ENCODE peak calls at places on chromosomes 16 and 17, in ten cellular contexts. One of them, this sample, is unnamed. For H3K4me1, the result is how much of the 10 kb centered on the place peaks cover.

GRCh38 chr16:22948058-22948602 is 134.2 kb downstream of the HS3ST2 start:
- DNase-seq in Peyer's patch: no peak
- DNase-seq in OCI-LY7: no peak
- DNase-seq in CD8-positive, alpha-beta T cell: no peak
- DNase-seq in body of pancreas: no peak
- DNase-seq in CD4-positive, alpha-beta memory T cell: no peak
- DNase-seq in ascending aorta: no peak
- DNase-seq in lung: no peak
- DNase-seq in cardiac muscle cell: peak
- DNase-seq in fibroblast of lung: no peak
- DNase-seq in this sample: no peak

GRCh38 chr17:45677770-45678169 is 106.3 kb upstream of the CRHR1 start:
- DNase-seq in Peyer's patch: no peak
- DNase-seq in OCI-LY7: no peak
- DNase-seq in CD8-positive, alpha-beta T cell: no peak
- DNase-seq in body of pancreas: no peak
- DNase-seq in CD4-positive, alpha-beta memory T cell: no peak
- DNase-seq in ascending aorta: no peak
- DNase-seq in lung: no peak
- DNase-seq in cardiac muscle cell: no peak
- DNase-seq in fibroblast of lung: peak
- DNase-seq in this sample: no peak

GRCh38 chr17:51006601-51007000 is 114.1 kb downstream of the SPAG9 start:
- DNase-seq in Peyer's patch: no peak
- DNase-seq in OCI-LY7: no peak
- DNase-seq in CD8-positive, alpha-beta T cell: no peak
- DNase-seq in body of pancreas: no peak
- DNase-seq in CD4-positive, alpha-beta memory T cell: no peak
- DNase-seq in ascending aorta: no peak
- DNase-seq in lung: no peak
- DNase-seq in cardiac muscle cell: peak
- DNase-seq in fibroblast of lung: peak
- DNase-seq in this sample: no peak

GRCh38 chr17:4485676-4486646 is 12.7 kb upstream of the SPNS2 start:
- DNase-seq in Peyer's patch: peak
- DNase-seq in OCI-LY7: no peak
- DNase-seq in CD8-positive, alpha-beta T cell: peak
- DNase-seq in body of pancreas: no peak
- DNase-seq in CD4-positive, alpha-beta memory T cell: peak
- DNase-seq in ascending aorta: no peak
- DNase-seq in lung: no peak
- DNase-seq in cardiac muscle cell: no peak
- DNase-seq in fibroblast of lung: no peak
- DNase-seq in this sample: no peak

GRCh38 chr17:17849863-17850373 is 13.1 kb upstream of the SREBF1 start:
- DNase-seq in Peyer's patch: peak
- DNase-seq in OCI-LY7: peak
- DNase-seq in CD8-positive, alpha-beta T cell: peak
- DNase-seq in body of pancreas: no peak
- DNase-seq in CD4-positive, alpha-beta memory T cell: peak
- DNase-seq in ascending aorta: no peak
- DNase-seq in lung: no peak
- DNase-seq in cardiac muscle cell: peak
- DNase-seq in fibroblast of lung: peak
- DNase-seq in this sample: peak

GRCh38 chr17:79840204-79840988 is 1.2 kb upstream of the CBX4 start:
- DNase-seq in Peyer's patch: no peak
- DNase-seq in OCI-LY7: no peak
- DNase-seq in CD8-positive, alpha-beta T cell: no peak
- DNase-seq in body of pancreas: peak
- DNase-seq in CD4-positive, alpha-beta memory T cell: peak
- DNase-seq in ascending aorta: peak
- DNase-seq in lung: peak
- DNase-seq in cardiac muscle cell: peak
- DNase-seq in fibroblast of lung: no peak
- DNase-seq in this sample: no peak

GRCh38 chr17:50206604-50207293 is 5.3 kb upstream of the COL1A1 start:
- DNase-seq in Peyer's patch: no peak
- DNase-seq in OCI-LY7: no peak
- DNase-seq in CD8-positive, alpha-beta T cell: no peak
- DNase-seq in body of pancreas: no peak
- DNase-seq in CD4-positive, alpha-beta memory T cell: no peak
- DNase-seq in ascending aorta: peak
- DNase-seq in lung: no peak
- DNase-seq in cardiac muscle cell: peak
- DNase-seq in fibroblast of lung: peak
- DNase-seq in this sample: peak

GRCh38 chr17:16912021-16912962 is 59.6 kb downstream of the TNFRSF13B start:
- DNase-seq in Peyer's patch: no peak
- DNase-seq in OCI-LY7: no peak
- DNase-seq in CD8-positive, alpha-beta T cell: no peak
- DNase-seq in body of pancreas: no peak
- DNase-seq in CD4-positive, alpha-beta memory T cell: no peak
- DNase-seq in ascending aorta: no peak
- DNase-seq in lung: no peak
- DNase-seq in cardiac muscle cell: no peak
- DNase-seq in fibroblast of lung: no peak
- DNase-seq in this sample: peak

GRCh38 chr17:49316889-49317288 is 45.2 kb downstream of the ZNF652 start:
- DNase-seq in Peyer's patch: no peak
- DNase-seq in OCI-LY7: peak
- DNase-seq in CD8-positive, alpha-beta T cell: no peak
- DNase-seq in body of pancreas: no peak
- DNase-seq in CD4-positive, alpha-beta memory T cell: no peak
- DNase-seq in ascending aorta: no peak
- DNase-seq in lung: no peak
- DNase-seq in cardiac muscle cell: no peak
- DNase-seq in fibroblast of lung: no peak
- DNase-seq in this sample: no peak

GRCh38 chr16:79815049-79815448 is 214.5 kb upstream of the MAF start:
- DNase-seq in Peyer's patch: no peak
- DNase-seq in OCI-LY7: no peak
- DNase-seq in CD8-positive, alpha-beta T cell: no peak
- DNase-seq in body of pancreas: no peak
- DNase-seq in CD4-positive, alpha-beta memory T cell: no peak
- DNase-seq in ascending aorta: no peak
- DNase-seq in lung: no peak
- DNase-seq in cardiac muscle cell: no peak
- DNase-seq in fibroblast of lung: no peak
- DNase-seq in this sample: no peak

GRCh38 chr16:85238233-85238647 is 126.0 kb upstream of the CIBAR2 start:
- DNase-seq in Peyer's patch: peak
- DNase-seq in OCI-LY7: no peak
- DNase-seq in CD8-positive, alpha-beta T cell: no peak
- DNase-seq in body of pancreas: peak
- DNase-seq in CD4-positive, alpha-beta memory T cell: no peak
- DNase-seq in ascending aorta: peak
- DNase-seq in lung: peak
- DNase-seq in cardiac muscle cell: peak
- DNase-seq in fibroblast of lung: peak
- DNase-seq in this sample: no peak

GRCh38 chr16:53449816-53450517 is 15.7 kb downstream of the RBL2 start:
- DNase-seq in Peyer's patch: no peak
- DNase-seq in OCI-LY7: peak
- DNase-seq in CD8-positive, alpha-beta T cell: no peak
- DNase-seq in body of pancreas: no peak
- DNase-seq in CD4-positive, alpha-beta memory T cell: peak
- DNase-seq in ascending aorta: no peak
- DNase-seq in lung: no peak
- DNase-seq in cardiac muscle cell: no peak
- DNase-seq in fibroblast of lung: no peak
- DNase-seq in this sample: no peak

GRCh38 chr17:18179221-18179620 is 4.4 kb upstream of the ALKBH5 start:
- DNase-seq in Peyer's patch: no peak
- DNase-seq in OCI-LY7: no peak
- DNase-seq in CD8-positive, alpha-beta T cell: no peak
- DNase-seq in body of pancreas: no peak
- DNase-seq in CD4-positive, alpha-beta memory T cell: no peak
- DNase-seq in ascending aorta: no peak
- DNase-seq in lung: no peak
- DNase-seq in cardiac muscle cell: no peak
- DNase-seq in fibroblast of lung: no peak
- DNase-seq in this sample: no peak

GRCh38 chr17:72560303-72561247 is 439.8 kb downstream of the SOX9 start:
- DNase-seq in Peyer's patch: no peak
- DNase-seq in OCI-LY7: peak
- DNase-seq in CD8-positive, alpha-beta T cell: peak
- DNase-seq in body of pancreas: peak
- DNase-seq in CD4-positive, alpha-beta memory T cell: peak
- DNase-seq in ascending aorta: no peak
- DNase-seq in lung: peak
- DNase-seq in cardiac muscle cell: peak
- DNase-seq in fibroblast of lung: peak
- DNase-seq in this sample: peak

GRCh38 chr17:2853111-2853721 is 57.0 kb downstream of the RAP1GAP2 start:
- DNase-seq in Peyer's patch: no peak
- DNase-seq in OCI-LY7: peak
- DNase-seq in CD8-positive, alpha-beta T cell: no peak
- DNase-seq in body of pancreas: peak
- DNase-seq in CD4-positive, alpha-beta memory T cell: peak
- DNase-seq in ascending aorta: peak
- DNase-seq in lung: peak
- DNase-seq in cardiac muscle cell: peak
- DNase-seq in fibroblast of lung: peak
- DNase-seq in this sample: peak
- H3K4me3 ChIP-seq in Peyer's patch: peak
- H3K4me3 ChIP-seq in OCI-LY7: peak
- H3K4me3 ChIP-seq in CD8-positive, alpha-beta T cell: peak
- H3K4me3 ChIP-seq in body of pancreas: no peak
- H3K4me3 ChIP-seq in CD4-positive, alpha-beta memory T cell: peak
- H3K4me3 ChIP-seq in ascending aorta: peak
- H3K4me3 ChIP-seq in lung: peak
- H3K4me3 ChIP-seq in cardiac muscle cell: peak
- H3K4me3 ChIP-seq in fibroblast of lung: peak
- H3K4me3 ChIP-seq in this sample: peak

DNA sequence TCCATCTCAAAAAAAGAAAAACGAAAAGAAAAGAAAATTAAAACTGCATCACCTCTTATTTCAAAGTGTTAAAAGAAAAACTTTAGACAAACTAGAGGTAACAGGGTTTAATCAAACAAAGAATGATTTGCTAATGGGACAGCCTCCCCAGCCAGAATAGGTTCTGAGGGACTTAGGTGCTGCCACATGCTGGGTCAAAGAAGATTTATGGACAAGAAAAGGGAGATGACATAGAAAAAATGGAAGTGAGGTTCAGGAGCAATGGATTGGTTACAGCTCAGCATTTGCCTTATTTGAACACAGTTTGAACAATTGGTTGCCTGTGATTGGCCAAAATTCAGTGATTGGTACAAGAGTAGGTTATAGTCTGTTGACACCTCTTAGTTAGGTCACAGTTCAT is 21.1 kb downstream of the TMC5 start:
- DNase-seq in Peyer's patch: no peak
- DNase-seq in OCI-LY7: no peak
- DNase-seq in CD8-positive, alpha-beta T cell: no peak
- DNase-seq in body of pancreas: no peak
- DNase-seq in CD4-positive, alpha-beta memory T cell: no peak
- DNase-seq in ascending aorta: no peak
- DNase-seq in lung: no peak
- DNase-seq in cardiac muscle cell: no peak
- DNase-seq in fibroblast of lung: no peak
- DNase-seq in this sample: no peak
- H3K4me1 ChIP-seq in Peyer's patch: under half
- H3K4me1 ChIP-seq in OCI-LY7: under half
- H3K4me1 ChIP-seq in CD8-positive, alpha-beta T cell: under half
- H3K4me1 ChIP-seq in body of pancreas: under half
- H3K4me1 ChIP-seq in CD4-positive, alpha-beta memory T cell: under half
- H3K4me1 ChIP-seq in ascending aorta: under half
- H3K4me1 ChIP-seq in lung: under half
- H3K4me1 ChIP-seq in cardiac muscle cell: under half
- H3K4me1 ChIP-seq in fibroblast of lung: under half
- H3K4me1 ChIP-seq in this sample: under half

DNA sequence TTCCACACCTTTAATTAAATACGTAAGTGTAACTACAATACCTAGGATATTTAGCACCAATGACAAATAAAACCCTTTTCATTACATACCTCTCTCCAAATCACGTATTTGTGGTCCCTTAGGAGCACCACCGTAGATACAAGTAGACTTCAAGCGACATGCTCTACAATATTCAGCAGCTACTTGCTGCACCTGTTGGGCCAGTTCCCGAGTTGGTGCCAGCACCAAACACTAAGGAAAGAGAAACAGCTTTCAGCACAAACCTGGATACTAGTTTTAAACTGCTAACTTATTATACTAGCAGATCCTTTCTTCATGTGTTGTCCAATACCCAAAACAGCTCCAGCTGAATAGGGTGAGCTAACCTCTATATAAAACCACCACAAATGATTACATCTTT is 2.7 kb downstream of the DDX5 start:
- DNase-seq in Peyer's patch: no peak
- DNase-seq in OCI-LY7: no peak
- DNase-seq in CD8-positive, alpha-beta T cell: no peak
- DNase-seq in body of pancreas: no peak
- DNase-seq in CD4-positive, alpha-beta memory T cell: no peak
- DNase-seq in ascending aorta: no peak
- DNase-seq in lung: no peak
- DNase-seq in cardiac muscle cell: no peak
- DNase-seq in fibroblast of lung: no peak
- DNase-seq in this sample: no peak
- H3K4me3 ChIP-seq in Peyer's patch: no peak
- H3K4me3 ChIP-seq in OCI-LY7: no peak
- H3K4me3 ChIP-seq in CD8-positive, alpha-beta T cell: no peak
- H3K4me3 ChIP-seq in body of pancreas: no peak
- H3K4me3 ChIP-seq in CD4-positive, alpha-beta memory T cell: no peak
- H3K4me3 ChIP-seq in ascending aorta: peak
- H3K4me3 ChIP-seq in lung: no peak
- H3K4me3 ChIP-seq in cardiac muscle cell: no peak
- H3K4me3 ChIP-seq in fibroblast of lung: peak
- H3K4me3 ChIP-seq in this sample: no peak

GRCh38 chr17:70108166-70108565 is 33.1 kb downstream of the KCNJ16 start:
- DNase-seq in Peyer's patch: no peak
- DNase-seq in OCI-LY7: no peak
- DNase-seq in CD8-positive, alpha-beta T cell: no peak
- DNase-seq in body of pancreas: no peak
- DNase-seq in CD4-positive, alpha-beta memory T cell: no peak
- DNase-seq in ascending aorta: no peak
- DNase-seq in lung: no peak
- DNase-seq in cardiac muscle cell: no peak
- DNase-seq in fibroblast of lung: no peak
- DNase-seq in this sample: no peak

GRCh38 chr17:70105641-70106040 is 30.6 kb downstream of the KCNJ16 start:
- DNase-seq in Peyer's patch: no peak
- DNase-seq in OCI-LY7: no peak
- DNase-seq in CD8-positive, alpha-beta T cell: no peak
- DNase-seq in body of pancreas: no peak
- DNase-seq in CD4-positive, alpha-beta memory T cell: no peak
- DNase-seq in ascending aorta: no peak
- DNase-seq in lung: no peak
- DNase-seq in cardiac muscle cell: no peak
- DNase-seq in fibroblast of lung: peak
- DNase-seq in this sample: no peak

GRCh38 chr17:70106551-70106950 is 31.5 kb downstream of the KCNJ16 start:
- DNase-seq in Peyer's patch: no peak
- DNase-seq in OCI-LY7: no peak
- DNase-seq in CD8-positive, alpha-beta T cell: no peak
- DNase-seq in body of pancreas: no peak
- DNase-seq in CD4-positive, alpha-beta memory T cell: no peak
- DNase-seq in ascending aorta: no peak
- DNase-seq in lung: no peak
- DNase-seq in cardiac muscle cell: no peak
- DNase-seq in fibroblast of lung: no peak
- DNase-seq in this sample: no peak

GRCh38 chr17:70109497-70109896 is 34.5 kb downstream of the KCNJ16 start:
- DNase-seq in Peyer's patch: no peak
- DNase-seq in OCI-LY7: no peak
- DNase-seq in CD8-positive, alpha-beta T cell: no peak
- DNase-seq in body of pancreas: no peak
- DNase-seq in CD4-positive, alpha-beta memory T cell: no peak
- DNase-seq in ascending aorta: peak
- DNase-seq in lung: no peak
- DNase-seq in cardiac muscle cell: no peak
- DNase-seq in fibroblast of lung: no peak
- DNase-seq in this sample: no peak

GRCh38 chr17:70107441-70107840 is 32.4 kb downstream of the KCNJ16 start:
- DNase-seq in Peyer's patch: no peak
- DNase-seq in OCI-LY7: no peak
- DNase-seq in CD8-positive, alpha-beta T cell: no peak
- DNase-seq in body of pancreas: no peak
- DNase-seq in CD4-positive, alpha-beta memory T cell: no peak
- DNase-seq in ascending aorta: no peak
- DNase-seq in lung: no peak
- DNase-seq in cardiac muscle cell: no peak
- DNase-seq in fibroblast of lung: no peak
- DNase-seq in this sample: no peak
- H3K4me1 ChIP-seq in Peyer's patch: under half
- H3K4me1 ChIP-seq in OCI-LY7: under half
- H3K4me1 ChIP-seq in CD8-positive, alpha-beta T cell: under half
- H3K4me1 ChIP-seq in body of pancreas: under half
- H3K4me1 ChIP-seq in CD4-positive, alpha-beta memory T cell: under half
- H3K4me1 ChIP-seq in ascending aorta: under half
- H3K4me1 ChIP-seq in lung: under half
- H3K4me1 ChIP-seq in cardiac muscle cell: under half
- H3K4me1 ChIP-seq in fibroblast of lung: under half
- H3K4me1 ChIP-seq in this sample: under half

This sample was measured in SJCRH30.